ENCODE peak calls at places on chromosomes 16 and 17, in five cellular contexts. L is K562, X is HepG2, Q is IMR-90, F is SK-N-SH. D is an unnamed sample.

GRCh38 chr16:27920391-27920891 is 143.1 kb downstream of the GSG1L start:
- DNase-seq in F (peak), Q (no peak), X (peak), L (peak), D (peak)

GRCh38 chr16:14473488-14473887 is 156.6 kb downstream of the PARN start:
- DNase-seq in X (peak), F (no peak), L (no peak), Q (no peak), D (no peak)

GRCh38 chr16:28001642-28002041 is 61.9 kb downstream of the GSG1L start:
- DNase-seq in Q (no peak), F (no peak), X (no peak), L (no peak), D (no peak)

GRCh38 chr16:66857437-66857836 is 13.2 kb downstream of the CA7 start:
- DNase-seq in F (peak), X (no peak), Q (no peak), L (no peak), D (no peak)

GRCh38 chr17:81200695-81201580 is 21.8 kb downstream of the CEP131 start:
- DNase-seq in F (peak), Q (peak), L (peak), X (peak), D (peak)

GRCh38 chr17:62823111-62823895 is 15.2 kb upstream of the MARCHF10 start:
- DNase-seq in L (no peak), F (no peak), Q (no peak), X (no peak), D (no peak)

GRCh38 chr17:47205419-47205963 is 3.7 kb upstream of the MYL4 start:
- DNase-seq in L (no peak), X (no peak), F (no peak), Q (peak), D (no peak)

GRCh38 chr16:53678155-53678554 is 25.5 kb downstream of the RPGRIP1L start:
- DNase-seq in L (no peak), Q (no peak), X (no peak), F (no peak), D (no peak)

GRCh38 chr16:10536814-10537389 is 43.5 kb downstream of the EMP2 start:
- DNase-seq in L (no peak), F (no peak), X (no peak), Q (no peak), D (no peak)

GRCh38 chr17:15264542-15264941 is 584 bp downstream of the PMP22 start:
- DNase-seq in X (no peak), Q (no peak), L (no peak), F (no peak), D (no peak)

GRCh38 chr17:76189247-76189646 is 48.2 kb upstream of the FOXJ1 start:
- DNase-seq in L (peak), Q (no peak), X (no peak), F (no peak), D (no peak)

DNA sequence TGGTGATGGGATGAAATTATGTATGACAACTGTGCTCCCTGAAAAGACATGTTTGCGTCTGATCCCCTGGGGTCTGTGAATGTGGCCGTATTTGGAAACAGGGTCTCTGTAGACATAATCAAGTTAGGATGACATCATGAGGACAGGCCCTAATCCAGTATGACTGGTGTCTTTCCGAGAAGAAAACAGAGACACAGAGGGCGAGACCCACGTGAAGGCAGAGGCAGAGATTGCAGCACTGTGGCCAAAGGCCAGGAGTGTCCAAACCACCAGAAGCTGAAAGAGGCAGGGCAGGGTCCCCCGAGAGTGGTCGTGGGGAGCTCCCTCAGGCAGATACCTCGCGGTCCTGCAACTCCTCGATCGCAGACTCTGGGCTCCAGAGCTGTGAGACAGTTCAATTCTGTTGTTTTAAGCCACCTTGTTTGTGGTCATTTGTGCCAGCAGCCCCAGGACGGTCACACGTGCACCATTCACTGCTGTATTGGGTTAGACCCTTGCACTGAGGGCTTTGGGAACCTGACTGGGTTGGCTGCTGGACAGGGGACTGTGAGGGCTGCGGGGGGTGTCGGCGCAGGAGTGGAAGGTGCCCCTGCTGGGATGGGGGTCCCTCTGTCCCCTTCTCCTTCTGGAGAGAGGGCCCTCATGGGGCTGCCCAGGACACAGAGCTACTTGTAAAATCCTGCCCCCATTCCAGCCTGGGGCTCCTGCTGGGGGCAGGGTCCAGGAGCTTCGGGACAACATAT is 27.7 kb downstream of the METRNL start:
- DNase-seq in X (no peak), Q (no peak), L (no peak), F (no peak), D (no peak)
- TF ChIP-seq SMC3 in X (no peak), Q (no peak), L (no peak), F (no peak), D (no peak)

GRCh38 chr16:81519298-81520150 is 74.9 kb downstream of the CMIP start:
- DNase-seq in Q (no peak), L (no peak), X (no peak), F (no peak), D (no peak)

GRCh38 chr16:81521141-81521626 is 76.6 kb downstream of the CMIP start:
- DNase-seq in Q (no peak), X (no peak), F (peak), L (peak), D (no peak)

GRCh38 chr16:81520560-81521135 is 76.0 kb downstream of the CMIP start:
- DNase-seq in F (peak), X (no peak), L (no peak), Q (no peak), D (no peak)

GRCh38 chr16:81518439-81518757 is 73.8 kb downstream of the CMIP start:
- DNase-seq in F (no peak), L (no peak), X (no peak), Q (no peak), D (no peak)

DNA sequence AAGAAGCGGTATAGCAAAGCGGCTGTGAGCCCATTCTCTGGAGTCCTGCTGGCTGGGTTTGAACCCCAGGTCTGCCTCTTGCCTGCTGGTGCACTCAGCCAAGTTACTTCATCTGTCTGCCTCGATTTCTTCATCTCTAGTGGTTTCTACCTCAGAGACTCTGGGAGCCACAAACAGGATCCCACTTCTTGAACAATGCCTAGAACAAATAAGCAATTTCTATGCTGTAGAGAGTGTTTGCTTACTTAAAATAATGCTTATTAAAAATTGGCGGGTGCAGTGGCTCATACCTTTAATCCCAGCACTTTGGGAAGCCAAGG is 75.5 kb downstream of the CMIP start:
- DNase-seq in F (no peak), X (no peak), L (no peak), Q (no peak), D (no peak)
- TF ChIP-seq SMC3 in F (no peak), X (no peak), L (no peak), Q (no peak), D (no peak)

DNA sequence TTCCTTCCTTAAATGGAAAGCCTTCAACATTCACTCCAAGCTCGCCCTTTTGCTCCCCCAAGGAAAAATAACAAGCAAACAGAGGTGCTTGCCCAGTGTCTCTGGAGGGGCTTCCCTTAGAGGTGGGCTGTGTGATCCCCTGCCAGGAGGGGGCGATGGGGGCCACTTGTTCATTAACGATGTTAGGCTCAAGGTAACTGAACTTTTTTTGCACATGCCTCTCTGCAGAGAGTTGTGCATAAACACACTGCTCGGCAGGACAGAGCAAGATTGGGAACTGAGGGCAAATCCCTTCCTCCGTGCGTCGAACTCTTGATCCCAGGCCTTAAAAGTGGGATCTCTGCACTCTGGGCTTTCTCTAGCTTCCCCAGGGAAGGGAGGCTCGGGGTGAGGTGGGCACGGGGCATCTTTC is 15.5 kb upstream of the NAGLU start:
- DNase-seq in F (no peak), Q (no peak), X (peak), L (peak), D (no peak)
- TF ChIP-seq SMC3 in F (no peak), Q (no peak), X (peak), L (no peak), D (no peak)

DNA sequence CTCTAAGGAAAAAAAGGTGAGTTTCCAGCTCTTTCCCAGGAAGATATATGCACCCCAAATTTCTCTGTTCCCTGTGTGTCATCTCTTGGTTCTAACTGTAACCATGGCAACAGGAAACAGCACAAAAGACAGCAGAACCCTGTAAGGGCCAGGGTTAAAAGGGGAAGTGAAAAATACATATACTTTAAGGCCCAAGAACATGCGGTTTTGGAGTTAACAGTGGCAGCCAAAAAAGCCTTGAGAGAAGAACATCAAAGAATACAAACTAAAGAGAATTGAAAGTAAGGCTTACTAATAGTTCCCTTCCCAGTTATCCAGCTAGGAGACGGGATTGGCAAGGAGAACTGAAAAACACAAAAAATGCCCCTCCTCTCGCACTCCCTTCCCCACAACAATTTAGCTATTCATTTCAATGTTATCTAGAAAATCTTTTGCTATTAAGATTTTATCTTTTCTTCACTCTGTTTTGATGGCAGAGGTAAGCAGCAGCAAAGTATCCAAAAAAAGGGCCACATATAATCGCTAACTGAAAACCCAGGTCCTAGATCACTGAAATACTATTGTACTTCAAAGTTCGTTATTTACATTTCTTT is 1.5 kb downstream of the SPOP start:
- DNase-seq in L (peak), Q (peak), F (no peak), X (no peak), D (no peak)
- TF ChIP-seq SMC3 in L (no peak), Q (no peak), F (no peak), X (no peak), D (no peak)

GRCh38 chr17:39664581-39665561 is at the start of gene TCAP:
- DNase-seq in L (no peak), X (no peak), Q (no peak), F (no peak), D (no peak)
- TF ChIP-seq SMC3 in L (no peak), X (no peak), Q (no peak), F (no peak), D (no peak)

D was measured in A549.